ENCODE peak calls at places on chromosomes 12 and 14, in ten cellular contexts. One of them, this sample, is unnamed.
A peak's percentile ranks its signal among the peaks of the same experiment; 100 is the strongest.

GRCh38 chr14:61388173-61388975 is 67.0 kb downstream of the PRKCH start:
- DNase-seq in astrocyte of the cerebellum: no peak
- DNase-seq in choroid plexus epithelial cell: peak; percentile 20
- DNase-seq in IMR-90: no peak
- DNase-seq in AG09309: peak; percentile 2
- DNase-seq in body of pancreas: no peak
- DNase-seq in Panc1: no peak
- DNase-seq in tibial artery: no peak
- DNase-seq in NB4: no peak
- DNase-seq in cardiac fibroblast: peak; percentile 66
- DNase-seq in this sample: no peak

GRCh38 chr14:94598816-94599655 is 13.2 kb upstream of the SERPINA3 start:
- DNase-seq in Panc1: no peak
- DNase-seq in choroid plexus epithelial cell: peak; percentile 99
- DNase-seq in IMR-90: peak; percentile 97
- DNase-seq in tibial artery: peak; percentile 83
- DNase-seq in cardiac fibroblast: peak; percentile 99
- DNase-seq in NB4: peak; percentile 9
- DNase-seq in AG09309: peak; percentile 86
- DNase-seq in astrocyte of the cerebellum: peak; percentile 98
- DNase-seq in body of pancreas: peak; percentile 98
- DNase-seq in this sample: peak; percentile 60

GRCh38 chr12:57740656-57741412 is 2.3 kb upstream of the AGAP2 start:
- DNase-seq in NB4: peak; percentile 84
- DNase-seq in AG09309: no peak
- DNase-seq in cardiac fibroblast: no peak
- DNase-seq in body of pancreas: peak; percentile 42
- DNase-seq in Panc1: no peak
- DNase-seq in choroid plexus epithelial cell: no peak
- DNase-seq in IMR-90: no peak
- DNase-seq in tibial artery: no peak
- DNase-seq in astrocyte of the cerebellum: no peak
- DNase-seq in this sample: no peak

GRCh38 chr14:69535230-69535848 is 39.3 kb downstream of the CCDC177 start:
- DNase-seq in AG09309: peak; percentile 8
- DNase-seq in astrocyte of the cerebellum: no peak
- DNase-seq in IMR-90: peak; percentile 50
- DNase-seq in NB4: no peak
- DNase-seq in tibial artery: peak; percentile 62
- DNase-seq in cardiac fibroblast: peak; percentile 65
- DNase-seq in body of pancreas: peak; percentile 34
- DNase-seq in Panc1: no peak
- DNase-seq in choroid plexus epithelial cell: peak; percentile 67
- DNase-seq in this sample: no peak

GRCh38 chr12:103858953-103859601 is 18.0 kb upstream of the NT5DC3 start:
- DNase-seq in tibial artery: peak; percentile 95
- DNase-seq in IMR-90: peak; percentile 98
- DNase-seq in cardiac fibroblast: peak; percentile 98
- DNase-seq in Panc1: peak; percentile 64
- DNase-seq in astrocyte of the cerebellum: peak; percentile 86
- DNase-seq in choroid plexus epithelial cell: peak; percentile 98
- DNase-seq in AG09309: peak; percentile 94
- DNase-seq in NB4: peak; percentile 73
- DNase-seq in body of pancreas: no peak
- DNase-seq in this sample: peak; percentile 97

GRCh38 chr14:66426451-66426850 is 59.7 kb upstream of the CCDC196 start:
- DNase-seq in choroid plexus epithelial cell: no peak
- DNase-seq in Panc1: no peak
- DNase-seq in tibial artery: no peak
- DNase-seq in cardiac fibroblast: no peak
- DNase-seq in IMR-90: no peak
- DNase-seq in NB4: no peak
- DNase-seq in astrocyte of the cerebellum: no peak
- DNase-seq in AG09309: no peak
- DNase-seq in body of pancreas: no peak
- DNase-seq in this sample: no peak

GRCh38 chr12:113092478-113093408 is 36.2 kb downstream of the DTX1 start:
- DNase-seq in astrocyte of the cerebellum: no peak
- DNase-seq in body of pancreas: peak; percentile 28
- DNase-seq in AG09309: no peak
- DNase-seq in NB4: peak; percentile 44
- DNase-seq in IMR-90: no peak
- DNase-seq in choroid plexus epithelial cell: peak; percentile 25
- DNase-seq in cardiac fibroblast: peak; percentile 9
- DNase-seq in tibial artery: no peak
- DNase-seq in Panc1: no peak
- DNase-seq in this sample: no peak

GRCh38 chr12:65098364-65098763 is 22.7 kb downstream of the WIF1 start:
- DNase-seq in NB4: peak; percentile 12
- DNase-seq in cardiac fibroblast: peak; percentile 34
- DNase-seq in AG09309: no peak
- DNase-seq in tibial artery: no peak
- DNase-seq in IMR-90: no peak
- DNase-seq in body of pancreas: no peak
- DNase-seq in astrocyte of the cerebellum: no peak
- DNase-seq in choroid plexus epithelial cell: no peak
- DNase-seq in Panc1: no peak
- DNase-seq in this sample: no peak

GRCh38 chr12:109608270-109608669 is 34.7 kb downstream of the MVK start:
- DNase-seq in body of pancreas: no peak
- DNase-seq in IMR-90: no peak
- DNase-seq in Panc1: no peak
- DNase-seq in choroid plexus epithelial cell: no peak
- DNase-seq in astrocyte of the cerebellum: no peak
- DNase-seq in NB4: no peak
- DNase-seq in tibial artery: no peak
- DNase-seq in AG09309: no peak
- DNase-seq in cardiac fibroblast: no peak
- DNase-seq in this sample: no peak

GRCh38 chr12:65536876-65537661 is 258.6 kb downstream of the MSRB3 start:
- DNase-seq in NB4: no peak
- DNase-seq in IMR-90: peak; percentile 100
- DNase-seq in tibial artery: peak; percentile 76
- DNase-seq in cardiac fibroblast: peak; percentile 100
- DNase-seq in astrocyte of the cerebellum: peak; percentile 100
- DNase-seq in body of pancreas: peak; percentile 41
- DNase-seq in Panc1: peak; percentile 82
- DNase-seq in AG09309: peak; percentile 100
- DNase-seq in choroid plexus epithelial cell: peak; percentile 100
- DNase-seq in this sample: peak; percentile 100

GRCh38 chr12:11555743-11556625 is 93.5 kb upstream of the ETV6 start:
- DNase-seq in tibial artery: no peak
- DNase-seq in AG09309: no peak
- DNase-seq in astrocyte of the cerebellum: no peak
- DNase-seq in NB4: peak; percentile 80
- DNase-seq in body of pancreas: peak; percentile 30
- DNase-seq in cardiac fibroblast: no peak
- DNase-seq in choroid plexus epithelial cell: no peak
- DNase-seq in Panc1: no peak
- DNase-seq in IMR-90: no peak
- DNase-seq in this sample: no peak
- H3K4me3 ChIP-seq in tibial artery: peak overlapping the region; percentile 50
- H3K4me3 ChIP-seq in AG09309: no peak overlapping the region
- H3K4me3 ChIP-seq in astrocyte of the cerebellum: no peak overlapping the region
- H3K4me3 ChIP-seq in NB4: no peak overlapping the region
- H3K4me3 ChIP-seq in body of pancreas: no peak overlapping the region
- H3K4me3 ChIP-seq in cardiac fibroblast: no peak overlapping the region
- H3K4me3 ChIP-seq in choroid plexus epithelial cell: peak overlapping the region; percentile 5
- H3K4me3 ChIP-seq in Panc1: no peak overlapping the region
- H3K4me3 ChIP-seq in IMR-90: no peak overlapping the region
- H3K4me3 ChIP-seq in this sample: no peak overlapping the region

DNA sequence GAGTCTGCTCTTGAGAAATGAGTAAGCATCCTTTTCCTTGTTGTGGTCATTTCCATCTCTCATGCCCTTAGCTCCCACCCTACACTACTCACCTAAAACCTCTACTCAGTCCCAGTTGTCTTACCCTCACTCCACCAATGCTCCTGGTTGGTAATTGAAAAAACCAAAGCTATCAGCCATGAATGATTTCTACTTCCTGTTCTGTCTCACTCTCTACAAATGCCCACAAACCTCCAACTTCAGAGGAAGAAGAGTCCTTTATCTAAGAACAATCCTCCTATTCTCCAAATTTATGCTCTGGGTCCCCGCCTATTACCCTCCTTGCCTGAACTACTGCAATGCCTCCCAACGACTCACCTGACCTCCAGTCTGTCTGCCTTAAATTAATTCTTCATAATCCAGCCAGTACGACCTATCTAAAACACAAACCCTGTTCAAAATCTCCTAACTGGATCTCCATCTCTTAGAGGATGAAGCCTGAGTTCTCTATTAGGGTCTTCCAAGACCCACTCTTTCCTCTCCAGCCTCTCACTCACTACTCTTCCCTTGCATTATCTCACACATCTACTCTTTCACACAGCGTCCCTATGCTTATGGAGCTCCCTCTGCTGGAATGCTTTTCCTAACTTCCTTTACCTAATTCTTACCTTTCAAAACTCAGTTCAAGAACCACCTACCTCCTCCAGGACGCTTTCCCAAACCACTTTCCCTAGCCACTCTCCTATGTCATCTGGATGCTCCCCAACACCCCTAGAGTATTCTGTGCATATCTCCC is 2.2 kb downstream of the DHRS1 start:
- DNase-seq in tibial artery: no peak
- DNase-seq in cardiac fibroblast: peak; percentile 39
- DNase-seq in IMR-90: peak; percentile 28
- DNase-seq in AG09309: no peak
- DNase-seq in astrocyte of the cerebellum: no peak
- DNase-seq in NB4: peak; percentile 38
- DNase-seq in choroid plexus epithelial cell: peak; percentile 58
- DNase-seq in Panc1: no peak
- DNase-seq in body of pancreas: no peak
- DNase-seq in this sample: no peak
- TF ChIP-seq CTCF in tibial artery: no peak
- TF ChIP-seq CTCF in cardiac fibroblast: peak; percentile 40
- TF ChIP-seq CTCF in IMR-90: peak; percentile 41
- TF ChIP-seq CTCF in AG09309: peak; percentile 44
- TF ChIP-seq CTCF in astrocyte of the cerebellum: peak; percentile 60
- TF ChIP-seq CTCF in NB4: peak; percentile 18
- TF ChIP-seq CTCF in choroid plexus epithelial cell: peak; percentile 65
- TF ChIP-seq CTCF in Panc1: peak; percentile 53
- TF ChIP-seq CTCF in body of pancreas: peak; percentile 64
- TF ChIP-seq CTCF in this sample: peak; percentile 48

DNA sequence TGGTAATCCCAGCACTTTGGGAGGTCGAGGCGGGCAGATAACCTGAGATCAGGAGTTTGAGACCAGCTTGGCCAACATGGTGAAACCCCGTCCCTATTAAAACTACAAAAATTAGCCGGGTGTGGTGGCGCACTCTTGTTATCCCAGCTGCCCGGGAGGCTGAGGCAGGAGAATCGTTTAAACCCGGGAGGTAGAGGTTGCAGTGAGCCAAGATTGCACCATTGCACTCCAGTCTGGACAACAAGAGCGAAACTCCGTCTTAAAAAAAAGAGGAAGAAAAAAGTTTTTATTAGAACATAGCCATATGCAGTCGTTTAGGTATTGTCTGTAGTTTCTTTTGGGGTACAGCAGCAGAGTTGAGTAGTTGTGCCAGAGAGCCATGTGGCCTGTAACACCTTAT is 2.0 kb downstream of the ADIPOR2 start:
- DNase-seq in AG09309: no peak
- DNase-seq in NB4: peak; percentile 71
- DNase-seq in astrocyte of the cerebellum: no peak
- DNase-seq in cardiac fibroblast: no peak
- DNase-seq in choroid plexus epithelial cell: no peak
- DNase-seq in Panc1: no peak
- DNase-seq in body of pancreas: no peak
- DNase-seq in tibial artery: no peak
- DNase-seq in IMR-90: no peak
- DNase-seq in this sample: no peak
- H3K4me3 ChIP-seq in AG09309: no peak overlapping the region
- H3K4me3 ChIP-seq in NB4: peak overlapping the region; percentile 79
- H3K4me3 ChIP-seq in astrocyte of the cerebellum: no peak overlapping the region
- H3K4me3 ChIP-seq in cardiac fibroblast: no peak overlapping the region
- H3K4me3 ChIP-seq in choroid plexus epithelial cell: no peak overlapping the region
- H3K4me3 ChIP-seq in Panc1: peak overlapping the region; percentile 86
- H3K4me3 ChIP-seq in body of pancreas: no peak overlapping the region
- H3K4me3 ChIP-seq in tibial artery: no peak overlapping the region
- H3K4me3 ChIP-seq in IMR-90: no peak overlapping the region
- H3K4me3 ChIP-seq in this sample: no peak overlapping the region

GRCh38 chr12:53788892-53789291 is 37.1 kb upstream of the CISTR start:
- DNase-seq in astrocyte of the cerebellum: no peak
- DNase-seq in AG09309: no peak
- DNase-seq in Panc1: no peak
- DNase-seq in body of pancreas: no peak
- DNase-seq in IMR-90: no peak
- DNase-seq in tibial artery: no peak
- DNase-seq in cardiac fibroblast: no peak
- DNase-seq in choroid plexus epithelial cell: no peak
- DNase-seq in NB4: no peak
- DNase-seq in this sample: no peak

GRCh38 chr12:53793221-53793620 is 41.4 kb upstream of the CISTR start:
- DNase-seq in astrocyte of the cerebellum: no peak
- DNase-seq in Panc1: no peak
- DNase-seq in choroid plexus epithelial cell: no peak
- DNase-seq in cardiac fibroblast: no peak
- DNase-seq in IMR-90: no peak
- DNase-seq in NB4: no peak
- DNase-seq in body of pancreas: no peak
- DNase-seq in AG09309: no peak
- DNase-seq in tibial artery: no peak
- DNase-seq in this sample: no peak

GRCh38 chr12:53789570-53789969 is 37.8 kb upstream of the CISTR start:
- DNase-seq in astrocyte of the cerebellum: no peak
- DNase-seq in NB4: no peak
- DNase-seq in choroid plexus epithelial cell: no peak
- DNase-seq in tibial artery: no peak
- DNase-seq in cardiac fibroblast: no peak
- DNase-seq in Panc1: no peak
- DNase-seq in AG09309: no peak
- DNase-seq in body of pancreas: no peak
- DNase-seq in IMR-90: no peak
- DNase-seq in this sample: no peak

GRCh38 chr12:53795927-53796326 is 44.1 kb upstream of the CISTR start:
- DNase-seq in body of pancreas: no peak
- DNase-seq in cardiac fibroblast: no peak
- DNase-seq in AG09309: no peak
- DNase-seq in IMR-90: no peak
- DNase-seq in NB4: no peak
- DNase-seq in Panc1: no peak
- DNase-seq in astrocyte of the cerebellum: no peak
- DNase-seq in tibial artery: no peak
- DNase-seq in choroid plexus epithelial cell: no peak
- DNase-seq in this sample: no peak

DNA sequence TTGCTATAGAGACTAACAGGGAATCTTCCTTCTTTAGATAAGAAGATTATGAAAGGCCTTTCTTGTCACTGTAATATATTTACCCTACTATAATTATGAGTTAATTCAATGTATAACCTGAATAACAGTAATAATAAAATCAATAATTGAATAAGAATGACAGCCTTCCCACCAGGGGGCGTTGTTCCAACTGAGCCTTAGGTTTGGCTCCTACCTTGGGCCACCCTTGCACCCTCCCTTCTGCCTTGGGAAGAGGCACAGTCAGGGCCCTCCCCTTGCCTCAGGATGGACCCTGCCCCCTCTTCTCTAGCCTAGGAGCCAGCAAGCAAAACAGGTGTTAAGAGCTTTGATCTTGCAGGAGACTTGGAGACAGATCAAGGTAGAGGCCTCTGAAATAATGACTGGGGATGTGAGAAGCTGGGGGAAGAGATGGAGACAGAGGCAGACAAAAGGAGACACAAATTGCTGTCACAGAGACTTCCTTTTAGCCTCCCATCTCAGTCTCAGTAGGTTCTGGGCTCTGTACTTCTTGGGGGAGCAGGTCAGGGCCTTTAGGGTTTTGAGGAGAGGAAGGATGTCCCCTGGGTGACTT is 40.1 kb upstream of the CISTR start:
- DNase-seq in NB4: peak; percentile 57
- DNase-seq in cardiac fibroblast: peak; percentile 24
- DNase-seq in IMR-90: no peak
- DNase-seq in tibial artery: no peak
- DNase-seq in body of pancreas: peak; percentile 12
- DNase-seq in choroid plexus epithelial cell: no peak
- DNase-seq in Panc1: no peak
- DNase-seq in astrocyte of the cerebellum: no peak
- DNase-seq in AG09309: no peak
- DNase-seq in this sample: no peak
- TF ChIP-seq CTCF in NB4: peak; percentile 48
- TF ChIP-seq CTCF in cardiac fibroblast: peak; percentile 45
- TF ChIP-seq CTCF in IMR-90: peak; percentile 31
- TF ChIP-seq CTCF in tibial artery: peak; percentile 58
- TF ChIP-seq CTCF in body of pancreas: peak; percentile 35
- TF ChIP-seq CTCF in choroid plexus epithelial cell: peak; percentile 68
- TF ChIP-seq CTCF in Panc1: peak; percentile 77
- TF ChIP-seq CTCF in astrocyte of the cerebellum: peak; percentile 16
- TF ChIP-seq CTCF in AG09309: peak; percentile 54
- TF ChIP-seq CTCF in this sample: peak; percentile 63